ENCODE peak calls at places on chromosomes 11 and 22, in seven cellular contexts. M is IMR-90, W is MM.1S, J is body of pancreas, L is SK-N-SH, E is Panc1, D is endothelial cell of umbilical vein. F is an unnamed sample.
A peak's percentile ranks its signal among the peaks of the same experiment; 100 is the strongest.

GRCh38 chr11:64123102-64123434 is 42.8 kb downstream of the MACROD1 start:
- DNase-seq in E (no peak), W (no peak), J (peak; percentile 92), D (no peak), M (no peak), L (peak; percentile 71), F (no peak)

GRCh38 chr11:33116535-33116934 is 44.7 kb downstream of the CSTF3 start:
- DNase-seq in M (peak; percentile 22), W (no peak), J (no peak), D (no peak), L (no peak), E (no peak), F (no peak)

GRCh38 chr22:33529424-33530113 is 390.7 kb downstream of the LARGE1 start:
- DNase-seq in E (no peak), D (no peak), W (no peak), L (no peak), J (no peak), M (peak; percentile 33), F (no peak)

GRCh38 chr11:66157182-66157864 is 87.3 kb downstream of the PACS1 start:
- DNase-seq in M (peak; percentile 36), W (peak; percentile 21), E (no peak), L (no peak), D (peak; percentile 20), J (no peak), F (no peak)

GRCh38 chr11:74134661-74135515 is 35.9 kb downstream of the C2CD3 start:
- DNase-seq in E (no peak), L (no peak), D (no peak), M (peak; percentile 32), J (no peak), W (no peak), F (no peak)

GRCh38 chr11:70552167-70552435 is 153.8 kb downstream of the CTTN start:
- DNase-seq in W (no peak), M (no peak), D (no peak), J (no peak), L (no peak), E (no peak), F (no peak)

GRCh38 chr11:26442131-26442530 is 110.2 kb downstream of the ANO3 start:
- DNase-seq in M (peak; percentile 17), E (no peak), D (no peak), J (no peak), W (no peak), L (no peak), F (no peak)

GRCh38 chr22:27692243-27692642 is 109.3 kb downstream of the MN1 start:
- DNase-seq in D (no peak), W (no peak), J (no peak), M (peak; percentile 20), L (no peak), E (no peak), F (no peak)

GRCh38 chr11:20025331-20025840 is 134.9 kb downstream of the DBX1 start:
- DNase-seq in L (no peak), D (no peak), W (no peak), E (no peak), J (no peak), M (no peak), F (no peak)

GRCh38 chr11:112012877-112013276 is 12.3 kb upstream of the DLAT start:
- DNase-seq in D (no peak), M (peak; percentile 52), J (no peak), L (no peak), E (no peak), W (no peak), F (no peak)

GRCh38 chr11:95768521-95768920 is 21.1 kb downstream of the FAM76B start:
- DNase-seq in D (no peak), J (no peak), M (peak; percentile 9), E (no peak), W (no peak), L (no peak), F (no peak)

GRCh38 chr11:44766972-44767278 is 40.2 kb downstream of the TSPAN18 start:
- DNase-seq in L (no peak), W (no peak), D (no peak), M (peak; percentile 34), J (no peak), E (no peak), F (no peak)

GRCh38 chr22:19689408-19689807 is 24.9 kb upstream of the SEPTIN5 start:
- DNase-seq in M (no peak), L (no peak), W (no peak), D (no peak), E (no peak), J (no peak), F (no peak)

GRCh38 chr11:1497600-1497999 is 11.0 kb upstream of the MOB2 start:
- DNase-seq in L (peak; percentile 16), W (no peak), D (no peak), J (peak; percentile 13), E (no peak), M (no peak), F (no peak)

GRCh38 chr11:7348432-7349298 is 97.0 kb downstream of the SYT9 start:
- DNase-seq in D (no peak), L (peak; percentile 25), W (no peak), M (no peak), E (no peak), J (no peak), F (no peak)

GRCh38 chr11:112830255-112830654 is 131.0 kb upstream of the NCAM1 start:
- DNase-seq in M (no peak), E (no peak), J (no peak), L (no peak), D (no peak), W (no peak), F (no peak)

GRCh38 chr11:77793972-77794371 is 26.6 kb downstream of the RSF1 start:
- DNase-seq in E (no peak), W (no peak), L (no peak), D (no peak), M (no peak), J (no peak), F (no peak)
- H3K9me3 ChIP-seq in E (no peaks in the 10 kb centered on the region), W (no peaks in the 10 kb centered on the region), L (no peaks in the 10 kb centered on the region), D (no peaks in the 10 kb centered on the region), M (no peaks in the 10 kb centered on the region), J (no peaks in the 10 kb centered on the region), F (no peaks in the 10 kb centered on the region)

GRCh38 chr11:134625631-134626030 is 213.6 kb upstream of the B3GAT1 start:
- DNase-seq in L (no peak), D (no peak), M (no peak), W (no peak), E (no peak), J (no peak), F (no peak)

GRCh38 chr11:134626032-134626431 is 214.0 kb upstream of the B3GAT1 start:
- DNase-seq in E (no peak), W (no peak), L (no peak), M (no peak), D (no peak), J (no peak), F (no peak)

GRCh38 chr11:134625151-134625550 is 213.1 kb upstream of the B3GAT1 start:
- DNase-seq in L (no peak), M (no peak), E (no peak), J (no peak), D (no peak), W (no peak), F (no peak)

GRCh38 chr11:134623711-134624110 is 211.7 kb upstream of the B3GAT1 start:
- DNase-seq in E (no peak), M (no peak), J (no peak), W (no peak), L (no peak), D (no peak), F (no peak)

GRCh38 chr11:134624166-134624920 is 212.3 kb upstream of the B3GAT1 start:
- DNase-seq in E (no peak), L (no peak), D (no peak), J (no peak), W (no peak), M (no peak), F (no peak)
- H3K9me3 ChIP-seq in E (no peaks in the 10 kb centered on the region), L (no peaks in the 10 kb centered on the region), D (peaks cover 2% of the 10 kb centered on the region), J (no peaks in the 10 kb centered on the region), W (no peaks in the 10 kb centered on the region), M (peaks cover 37% of the 10 kb centered on the region), F (no peaks in the 10 kb centered on the region)

GRCh38 chr22:47570300-47570685 is 807.8 kb downstream of the TBC1D22A start:
- DNase-seq in J (no peak), L (no peak), W (no peak), E (no peak), M (no peak), D (no peak), F (no peak)
- H3K9me3 ChIP-seq in J (no peaks in the 10 kb centered on the region), L (no peaks in the 10 kb centered on the region), W (no peaks in the 10 kb centered on the region), E (no peaks in the 10 kb centered on the region), M (peaks cover 48% of the 10 kb centered on the region), D (peaks cover 5% of the 10 kb centered on the region), F (no peaks in the 10 kb centered on the region)

DNA sequence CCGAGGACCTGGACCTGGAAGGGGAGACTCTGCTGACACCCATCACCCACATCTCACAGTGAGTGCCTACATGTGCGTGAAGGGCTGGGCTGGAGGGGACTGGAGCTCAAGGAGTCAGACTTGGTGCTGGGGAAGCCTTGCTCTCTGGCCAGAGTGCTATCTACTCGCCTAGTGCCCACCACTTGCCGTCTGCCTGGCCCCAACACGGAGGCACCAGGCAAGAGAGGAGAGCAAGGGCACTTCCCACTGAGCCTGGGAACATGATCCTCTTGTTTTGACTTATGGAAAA is 37.8 kb downstream of the KCNQ1OT1 start:
- DNase-seq in J (no peak), D (no peak), L (no peak), M (no peak), W (no peak), E (no peak), F (no peak)
- H3K9me3 ChIP-seq in J (no peaks in the 10 kb centered on the region), D (peaks cover 4% of the 10 kb centered on the region), L (peaks cover 4% of the 10 kb centered on the region), M (peaks cover 45% of the 10 kb centered on the region), W (no peaks in the 10 kb centered on the region), E (peaks cover 27% of the 10 kb centered on the region), F (no peaks in the 10 kb centered on the region)

GRCh38 chr11:86265194-86265593 is 20.6 kb downstream of the EED start:
- DNase-seq in J (no peak), D (no peak), L (no peak), W (no peak), E (no peak), M (no peak), F (no peak)
- H3K9me3 ChIP-seq in J (no peaks in the 10 kb centered on the region), D (no peaks in the 10 kb centered on the region), L (no peaks in the 10 kb centered on the region), W (no peaks in the 10 kb centered on the region), E (no peaks in the 10 kb centered on the region), M (no peaks in the 10 kb centered on the region), F (no peaks in the 10 kb centered on the region)

GRCh38 chr22:22922954-22923319 is 35.3 kb downstream of the IGLL5 start:
- DNase-seq in D (no peak), W (no peak), J (no peak), E (no peak), M (no peak), L (no peak), F (no peak)
- H3K9me3 ChIP-seq in D (no peaks in the 10 kb centered on the region), W (no peaks in the 10 kb centered on the region), J (no peaks in the 10 kb centered on the region), E (no peaks in the 10 kb centered on the region), M (no peaks in the 10 kb centered on the region), L (no peaks in the 10 kb centered on the region), F (no peaks in the 10 kb centered on the region)

GRCh38 chr22:49310354-49310753 is 517.3 kb downstream of the BRD1 start:
- DNase-seq in E (no peak), L (no peak), D (no peak), M (no peak), W (no peak), J (no peak), F (no peak)
- H3K9me3 ChIP-seq in E (no peaks in the 10 kb centered on the region), L (peaks cover 3% of the 10 kb centered on the region), D (no peaks in the 10 kb centered on the region), M (peaks cover 28% of the 10 kb centered on the region), W (no peaks in the 10 kb centered on the region), J (no peaks in the 10 kb centered on the region), F (no peaks in the 10 kb centered on the region)